ENCODE peak calls at places on chromosomes 5 and 9, in nine cellular contexts. J is uterus; Z is kidney tubule cell; W is M059J; A is stimulated activated CD4-positive, alpha-beta T cell treated with anti-CD3 and anti-CD28 coated beads, Interleukin-4, amount 100 ng/mL, for 4 hours; X is CD8-positive, alpha-beta T cell; N is activated CD4-positive, alpha-beta T cell treated with anti-CD3 and anti-CD28 coated beads, Interleukin-2, amount 50 U/mL, for 48 hours; V is amniotic epithelial cell; B is coronary artery. R is an unnamed sample.

GRCh38 chr5:76717222-76718083 is 1.5 kb downstream of the F2R start:
- DNase-seq in J (no peak), Z (no peak), W (no peak), A (no peak), X (no peak), N (no peak), V (no peak), B (no peak), R (no peak)

GRCh38 chr9:127137640-127138360 is 15.4 kb upstream of the ANGPTL2 start:
- DNase-seq in J (no peak), Z (no peak), W (no peak), A (no peak), X (no peak), N (no peak), V (peak), B (no peak), R (no peak)

GRCh38 chr5:28729067-28729466 is 1690.7 kb upstream of the CDH9 start:
- DNase-seq in J (no peak), Z (no peak), W (no peak), A (no peak), X (no peak), N (no peak), V (no peak), B (no peak), R (no peak)

GRCh38 chr9:114697951-114698351 is 16.0 kb upstream of the TEX48 start:
- DNase-seq in J (no peak), Z (no peak), W (no peak), A (no peak), X (no peak), N (peak), V (no peak), B (no peak), R (no peak)

GRCh38 chr9:72726951-72727350 is 205.5 kb downstream of the TMC1 start:
- DNase-seq in J (no peak), Z (no peak), W (no peak), A (no peak), X (no peak), N (no peak), V (peak), B (no peak), R (no peak)

GRCh38 chr5:178399723-178400115 is 167.1 kb upstream of the PHYKPL start:
- DNase-seq in J (no peak), Z (no peak), W (no peak), A (no peak), X (no peak), N (no peak), V (no peak), B (no peak), R (no peak)

GRCh38 chr9:10127867-10128266 is 484.9 kb downstream of the PTPRD start:
- DNase-seq in J (no peak), Z (no peak), W (no peak), A (no peak), X (no peak), N (no peak), V (peak), B (no peak), R (no peak)

GRCh38 chr9:124769451-124770358 is 1.4 kb downstream of the NR6A1 start:
- DNase-seq in J (peak), Z (peak), W (peak), A (no peak), X (peak), N (peak), V (no peak), B (no peak), R (no peak)

GRCh38 chr5:83464261-83464660 is 7.3 kb upstream of the VCAN start:
- DNase-seq in J (no peak), Z (no peak), W (no peak), A (no peak), X (no peak), N (no peak), V (no peak), B (no peak), R (no peak)